ENCODE peak calls at places on chromosomes 1 and 21, in six cellular contexts. One of them, this sample, is unnamed.

GRCh38 chr1:210556475-210556874 is 227.8 kb downstream of the HHAT start:
- DNase-seq in neuronal stem cell: no peak
- DNase-seq in IMR-90: no peak
- DNase-seq in H9: no peak
- DNase-seq in H1: no peak
- DNase-seq in trophoblast cell: no peak
- DNase-seq in this sample: no peak

GRCh38 chr1:211628446-211628845 is 47.0 kb downstream of the NEK2 start:
- DNase-seq in neuronal stem cell: no peak
- DNase-seq in IMR-90: no peak
- DNase-seq in H9: no peak
- DNase-seq in H1: no peak
- DNase-seq in trophoblast cell: no peak
- DNase-seq in this sample: no peak

GRCh38 chr1:201791775-201792166 is 37.2 kb upstream of the IPO9 start:
- DNase-seq in neuronal stem cell: no peak
- DNase-seq in IMR-90: peak; percentile 63
- DNase-seq in H9: no peak
- DNase-seq in H1: no peak
- DNase-seq in trophoblast cell: no peak
- DNase-seq in this sample: peak; percentile 77

GRCh38 chr1:21913763-21914162 is 23.3 kb downstream of the HSPG2 start:
- DNase-seq in neuronal stem cell: no peak
- DNase-seq in IMR-90: no peak
- DNase-seq in H9: no peak
- DNase-seq in H1: no peak
- DNase-seq in trophoblast cell: no peak
- DNase-seq in this sample: no peak

GRCh38 chr1:27544818-27545612 is 55.0 kb upstream of the WASF2 start:
- DNase-seq in neuronal stem cell: no peak
- DNase-seq in IMR-90: peak; percentile 41
- DNase-seq in H9: no peak
- DNase-seq in H1: no peak
- DNase-seq in trophoblast cell: no peak
- DNase-seq in this sample: peak; percentile 59

GRCh38 chr1:20589331-20590312 is 725 bp downstream of the CDA start:
- DNase-seq in neuronal stem cell: no peak
- DNase-seq in IMR-90: peak; percentile 89
- DNase-seq in H9: no peak
- DNase-seq in H1: no peak
- DNase-seq in trophoblast cell: no peak
- DNase-seq in this sample: peak; percentile 67

GRCh38 chr1:26861286-26861701 is 1.7 kb upstream of the SFN start:
- DNase-seq in neuronal stem cell: no peak
- DNase-seq in IMR-90: peak; percentile 46
- DNase-seq in H9: no peak
- DNase-seq in H1: no peak
- DNase-seq in trophoblast cell: no peak
- DNase-seq in this sample: peak; percentile 58

GRCh38 chr1:109391161-109391556 is 6.6 kb downstream of the SORT1 start:
- DNase-seq in neuronal stem cell: no peak
- DNase-seq in IMR-90: peak; percentile 61
- DNase-seq in H9: no peak
- DNase-seq in H1: no peak
- DNase-seq in trophoblast cell: no peak
- DNase-seq in this sample: peak; percentile 29

GRCh38 chr1:29513357-29513756 is 277.0 kb downstream of the PTPRU start:
- DNase-seq in neuronal stem cell: no peak
- DNase-seq in IMR-90: peak; percentile 70
- DNase-seq in H9: peak; percentile 77
- DNase-seq in H1: peak; percentile 43
- DNase-seq in trophoblast cell: peak; percentile 7
- DNase-seq in this sample: peak; percentile 52

GRCh38 chr1:206909883-206910318 is 11.8 kb downstream of the FCMR start:
- DNase-seq in neuronal stem cell: no peak
- DNase-seq in IMR-90: no peak
- DNase-seq in H9: no peak
- DNase-seq in H1: no peak
- DNase-seq in trophoblast cell: no peak
- DNase-seq in this sample: no peak

GRCh38 chr1:112357467-112357866 is 38.5 kb upstream of the CTTNBP2NL start:
- DNase-seq in neuronal stem cell: no peak
- DNase-seq in IMR-90: no peak
- DNase-seq in H9: no peak
- DNase-seq in H1: no peak
- DNase-seq in trophoblast cell: no peak
- DNase-seq in this sample: peak; percentile 22

GRCh38 chr1:228837817-228838716 is 102.8 kb downstream of the RHOU start:
- DNase-seq in neuronal stem cell: peak; percentile 42
- DNase-seq in IMR-90: peak; percentile 93
- DNase-seq in H9: no peak
- DNase-seq in H1: no peak
- DNase-seq in trophoblast cell: peak; percentile 99
- DNase-seq in this sample: peak; percentile 95

GRCh38 chr1:201640624-201641023 is 101.7 kb downstream of the NAV1 start:
- DNase-seq in neuronal stem cell: no peak
- DNase-seq in IMR-90: peak; percentile 95
- DNase-seq in H9: no peak
- DNase-seq in H1: no peak
- DNase-seq in trophoblast cell: no peak
- DNase-seq in this sample: peak; percentile 93

GRCh38 chr1:159867322-159868064 is 5.0 kb upstream of the VSIG8 start:
- DNase-seq in neuronal stem cell: no peak
- DNase-seq in IMR-90: no peak
- DNase-seq in H9: peak; percentile 69
- DNase-seq in H1: no peak
- DNase-seq in trophoblast cell: peak; percentile 52
- DNase-seq in this sample: peak; percentile 41

GRCh38 chr1:236035681-236036101 is 29.2 kb downstream of the NID1 start:
- DNase-seq in neuronal stem cell: no peak
- DNase-seq in IMR-90: peak; percentile 53
- DNase-seq in H9: no peak
- DNase-seq in H1: no peak
- DNase-seq in trophoblast cell: no peak
- DNase-seq in this sample: no peak

GRCh38 chr1:203026666-203027663 is 674 bp downstream of the PPFIA4 start:
- DNase-seq in neuronal stem cell: no peak
- DNase-seq in IMR-90: no peak
- DNase-seq in H9: peak; percentile 29
- DNase-seq in H1: no peak
- DNase-seq in trophoblast cell: no peak
- DNase-seq in this sample: no peak

GRCh38 chr21:40686526-40686925 is 160.4 kb downstream of the DSCAM start:
- DNase-seq in neuronal stem cell: no peak
- DNase-seq in IMR-90: no peak
- DNase-seq in H9: no peak
- DNase-seq in H1: no peak
- DNase-seq in trophoblast cell: no peak
- DNase-seq in this sample: no peak
- H3K14ac ChIP-seq in neuronal stem cell: no peak overlapping the region
- H3K14ac ChIP-seq in IMR-90: no peak overlapping the region
- H3K14ac ChIP-seq in H9: no peak overlapping the region
- H3K14ac ChIP-seq in H1: no peak overlapping the region
- H3K14ac ChIP-seq in trophoblast cell: no peak overlapping the region
- H3K14ac ChIP-seq in this sample: no peak overlapping the region

DNA sequence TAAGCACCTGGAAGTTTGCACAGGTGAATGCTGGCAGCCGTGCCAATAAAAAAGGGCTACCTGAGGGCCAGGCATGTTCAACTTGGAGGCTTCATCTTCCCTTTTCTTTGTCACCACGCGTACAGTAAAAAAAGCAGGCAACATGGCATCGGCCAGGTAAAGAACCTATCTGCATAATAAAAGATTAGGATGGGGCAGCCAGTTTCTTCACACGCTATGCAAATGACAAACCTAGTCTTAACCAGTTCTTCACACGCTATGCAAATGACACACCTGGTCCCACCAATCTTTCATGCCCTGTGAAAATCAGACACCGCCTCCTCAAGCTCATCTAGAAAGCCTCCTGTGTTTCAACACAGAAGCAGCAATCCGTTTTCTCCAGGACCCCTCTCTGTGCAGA is 413.4 kb downstream of the HLX start:
- DNase-seq in neuronal stem cell: no peak
- DNase-seq in IMR-90: no peak
- DNase-seq in H9: peak; percentile 87
- DNase-seq in H1: peak; percentile 9
- DNase-seq in trophoblast cell: no peak
- DNase-seq in this sample: no peak
- H3K14ac ChIP-seq in neuronal stem cell: no peak overlapping the region
- H3K14ac ChIP-seq in IMR-90: no peak overlapping the region
- H3K14ac ChIP-seq in H9: no peak overlapping the region
- H3K14ac ChIP-seq in H1: no peak overlapping the region
- H3K14ac ChIP-seq in trophoblast cell: no peak overlapping the region
- H3K14ac ChIP-seq in this sample: no peak overlapping the region

GRCh38 chr21:35990609-35991008 is 69.7 kb downstream of the SETD4 start:
- DNase-seq in neuronal stem cell: no peak
- DNase-seq in IMR-90: no peak
- DNase-seq in H9: no peak
- DNase-seq in H1: no peak
- DNase-seq in trophoblast cell: no peak
- DNase-seq in this sample: no peak

GRCh38 chr21:35993875-35994490 is 66.3 kb downstream of the SETD4 start:
- DNase-seq in neuronal stem cell: no peak
- DNase-seq in IMR-90: no peak
- DNase-seq in H9: no peak
- DNase-seq in H1: no peak
- DNase-seq in trophoblast cell: no peak
- DNase-seq in this sample: no peak

GRCh38 chr21:35989185-35989735 is 71.1 kb downstream of the SETD4 start:
- DNase-seq in neuronal stem cell: no peak
- DNase-seq in IMR-90: no peak
- DNase-seq in H9: no peak
- DNase-seq in H1: no peak
- DNase-seq in trophoblast cell: no peak
- DNase-seq in this sample: no peak

GRCh38 chr21:35988396-35989140 is 71.8 kb downstream of the SETD4 start:
- DNase-seq in neuronal stem cell: no peak
- DNase-seq in IMR-90: no peak
- DNase-seq in H9: no peak
- DNase-seq in H1: no peak
- DNase-seq in trophoblast cell: no peak
- DNase-seq in this sample: no peak

DNA sequence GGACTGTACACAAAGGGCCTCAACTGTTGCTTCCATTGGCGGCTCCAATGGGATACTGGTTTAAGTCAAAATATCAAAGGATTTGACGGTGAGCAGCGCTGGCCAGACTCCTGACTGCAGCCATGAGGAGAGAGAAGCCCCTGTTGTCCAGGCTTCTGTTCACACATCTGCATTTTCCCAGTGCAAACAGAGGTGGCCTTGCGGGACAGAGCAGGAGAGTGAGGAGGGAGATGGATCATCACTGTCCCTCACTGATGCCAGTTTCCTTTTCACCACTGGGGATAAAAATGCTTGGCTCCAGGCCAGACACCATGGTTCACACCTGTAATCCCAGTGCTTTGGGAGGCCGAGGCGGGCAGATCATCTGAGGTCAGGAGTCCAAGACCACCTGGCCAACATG is 69.2 kb downstream of the SETD4 start:
- DNase-seq in neuronal stem cell: no peak
- DNase-seq in IMR-90: no peak
- DNase-seq in H9: no peak
- DNase-seq in H1: no peak
- DNase-seq in trophoblast cell: no peak
- DNase-seq in this sample: no peak
- H3K14ac ChIP-seq in neuronal stem cell: no peak overlapping the region
- H3K14ac ChIP-seq in IMR-90: no peak overlapping the region
- H3K14ac ChIP-seq in H9: no peak overlapping the region
- H3K14ac ChIP-seq in H1: no peak overlapping the region
- H3K14ac ChIP-seq in trophoblast cell: no peak overlapping the region
- H3K14ac ChIP-seq in this sample: no peak overlapping the region

DNA sequence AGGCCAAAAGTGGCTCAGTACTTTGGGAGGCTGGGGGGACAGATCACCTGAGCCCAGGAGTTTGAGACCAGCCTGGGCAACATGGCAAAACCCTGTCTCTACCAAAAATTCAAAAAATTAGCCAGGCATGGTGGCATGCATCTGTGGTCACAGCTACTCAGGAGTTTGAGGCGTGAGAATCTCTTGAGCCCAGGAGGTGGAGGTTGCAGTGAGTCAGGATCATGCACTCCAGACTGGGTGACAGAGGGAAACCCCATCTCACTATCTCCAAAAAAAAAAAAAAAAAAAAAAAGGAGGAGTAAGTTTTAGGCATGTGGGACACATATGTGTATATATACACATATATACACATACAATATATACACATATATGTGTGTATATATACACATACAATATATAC is 165.3 kb upstream of the DPYD start:
- DNase-seq in neuronal stem cell: no peak
- DNase-seq in IMR-90: peak; percentile 90
- DNase-seq in H9: no peak
- DNase-seq in H1: no peak
- DNase-seq in trophoblast cell: no peak
- DNase-seq in this sample: peak; percentile 78
- H3K14ac ChIP-seq in neuronal stem cell: no peak overlapping the region
- H3K14ac ChIP-seq in IMR-90: peak overlapping the region; percentile 64
- H3K14ac ChIP-seq in H9: no peak overlapping the region
- H3K14ac ChIP-seq in H1: no peak overlapping the region
- H3K14ac ChIP-seq in trophoblast cell: no peak overlapping the region
- H3K14ac ChIP-seq in this sample: no peak overlapping the region

GRCh38 chr1:185308126-185308525 is 8.9 kb downstream of the IVNS1ABP start:
- DNase-seq in neuronal stem cell: no peak
- DNase-seq in IMR-90: no peak
- DNase-seq in H9: no peak
- DNase-seq in H1: no peak
- DNase-seq in trophoblast cell: no peak
- DNase-seq in this sample: no peak

GRCh38 chr1:185312361-185312760 is 4.7 kb downstream of the IVNS1ABP start:
- DNase-seq in neuronal stem cell: no peak
- DNase-seq in IMR-90: no peak
- DNase-seq in H9: no peak
- DNase-seq in H1: no peak
- DNase-seq in trophoblast cell: no peak
- DNase-seq in this sample: no peak

GRCh38 chr1:185309566-185309965 is 7.5 kb downstream of the IVNS1ABP start:
- DNase-seq in neuronal stem cell: no peak
- DNase-seq in IMR-90: no peak
- DNase-seq in H9: no peak
- DNase-seq in H1: no peak
- DNase-seq in trophoblast cell: no peak
- DNase-seq in this sample: no peak

GRCh38 chr1:185314416-185314815 is 2.6 kb downstream of the IVNS1ABP start:
- DNase-seq in neuronal stem cell: no peak
- DNase-seq in IMR-90: no peak
- DNase-seq in H9: no peak
- DNase-seq in H1: no peak
- DNase-seq in trophoblast cell: peak; percentile 71
- DNase-seq in this sample: peak; percentile 35

GRCh38 chr1:185311589-185312225 is 5.3 kb downstream of the IVNS1ABP start:
- DNase-seq in neuronal stem cell: no peak
- DNase-seq in IMR-90: peak; percentile 79
- DNase-seq in H9: no peak
- DNase-seq in H1: no peak
- DNase-seq in trophoblast cell: no peak
- DNase-seq in this sample: peak; percentile 33
- H3K14ac ChIP-seq in neuronal stem cell: no peak overlapping the region
- H3K14ac ChIP-seq in IMR-90: no peak overlapping the region
- H3K14ac ChIP-seq in H9: no peak overlapping the region
- H3K14ac ChIP-seq in H1: no peak overlapping the region
- H3K14ac ChIP-seq in trophoblast cell: no peak overlapping the region
- H3K14ac ChIP-seq in this sample: no peak overlapping the region

GRCh38 chr1:6126028-6126427 is 54.1 kb downstream of the CHD5 start:
- DNase-seq in neuronal stem cell: no peak
- DNase-seq in IMR-90: no peak
- DNase-seq in H9: no peak
- DNase-seq in H1: no peak
- DNase-seq in trophoblast cell: no peak
- DNase-seq in this sample: no peak
- H3K14ac ChIP-seq in neuronal stem cell: no peak overlapping the region
- H3K14ac ChIP-seq in IMR-90: no peak overlapping the region
- H3K14ac ChIP-seq in H9: no peak overlapping the region
- H3K14ac ChIP-seq in H1: no peak overlapping the region
- H3K14ac ChIP-seq in trophoblast cell: no peak overlapping the region
- H3K14ac ChIP-seq in this sample: no peak overlapping the region

This sample was measured in mesenchymal stem cell.